ENCODE peak calls at places on chromosomes 5 and 9, in seven cellular contexts. M is activated T-cell treated with anti-CD3 and anti-CD28 coated beads for 1 hour, O is heart right ventricle, B is upper lobe of right lung, H is GM12892, K is A549, X is MG63. E is an unnamed sample.

GRCh38 chr9:22454021-22454420 is 7.4 kb downstream of the DMRTA1 start:
- DNase-seq in M (no peak), O (no peak), B (no peak), H (no peak), K (no peak), X (no peak), E (no peak)

GRCh38 chr5:145903862-145904261 is 31.0 kb upstream of the GRXCR2 start:
- DNase-seq in M (no peak), O (no peak), B (no peak), H (no peak), K (no peak), X (no peak), E (no peak)

GRCh38 chr5:169085656-169086055 is 215.3 kb downstream of the SLIT3 start:
- DNase-seq in M (no peak), O (no peak), B (no peak), H (no peak), K (no peak), X (no peak), E (no peak)

GRCh38 chr9:134286513-134287245 is 39.6 kb upstream of the RXRA start:
- DNase-seq in M (no peak), O (peak), B (no peak), H (no peak), K (no peak), X (no peak), E (no peak)

GRCh38 chr5:176676361-176676824 is 29.1 kb downstream of the TSPAN17 start:
- DNase-seq in M (no peak), O (peak), B (no peak), H (no peak), K (peak), X (peak), E (no peak)

GRCh38 chr5:81747030-81747429 is 3.9 kb downstream of the SSBP2 start:
- DNase-seq in M (no peak), O (no peak), B (no peak), H (no peak), K (no peak), X (no peak), E (no peak)

GRCh38 chr5:116229131-116229530 is 144.3 kb downstream of the COMMD10 start:
- DNase-seq in M (no peak), O (no peak), B (no peak), H (no peak), K (no peak), X (no peak), E (no peak)

GRCh38 chr9:98654247-98654646 is 54.5 kb downstream of the GABBR2 start:
- DNase-seq in M (no peak), O (no peak), B (no peak), H (no peak), K (no peak), X (peak), E (no peak)

GRCh38 chr9:116101516-116101915 is 52.1 kb upstream of the PAPPA start:
- DNase-seq in M (no peak), O (no peak), B (no peak), H (no peak), K (peak), X (no peak), E (no peak)

GRCh38 chr5:132770476-132771159 is 6.4 kb downstream of the SEPTIN8 start:
- DNase-seq in M (no peak), O (no peak), B (no peak), H (no peak), K (no peak), X (no peak), E (no peak)

GRCh38 chr5:79075646-79076426 is 6.3 kb downstream of the BHMT2 start:
- DNase-seq in M (no peak), O (peak), B (no peak), H (no peak), K (no peak), X (no peak), E (no peak)

GRCh38 chr5:119070578-119070827 is 384 bp upstream of the DMXL1 start:
- DNase-seq in M (no peak), O (no peak), B (peak), H (peak), K (no peak), X (no peak), E (no peak)

GRCh38 chr9:134316444-134317160 is 9.7 kb upstream of the RXRA start:
- DNase-seq in M (no peak), O (peak), B (peak), H (no peak), K (no peak), X (peak), E (no peak)

GRCh38 chr5:74232281-74232680 is 408.2 kb downstream of the ENC1 start:
- DNase-seq in M (no peak), O (no peak), B (no peak), H (no peak), K (no peak), X (peak), E (no peak)

GRCh38 chr5:102561894-102562760 is 63.3 kb upstream of the SLCO6A1 start:
- DNase-seq in M (no peak), O (peak), B (peak), H (no peak), K (peak), X (peak), E (no peak)

GRCh38 chr9:136673970-136674785 is 11.5 kb downstream of the EGFL7 start:
- DNase-seq in M (no peak), O (no peak), B (no peak), H (no peak), K (no peak), X (no peak), E (no peak)

GRCh38 chr5:1113805-1114586 is 2.1 kb upstream of the SLC12A7 start:
- DNase-seq in M (no peak), O (no peak), B (no peak), H (no peak), K (no peak), X (no peak), E (no peak)

GRCh38 chr5:103804714-103805113 is 242.1 kb upstream of the NUDT12 start:
- DNase-seq in M (no peak), O (no peak), B (no peak), H (no peak), K (no peak), X (no peak), E (no peak)

GRCh38 chr5:39658861-39659260 is 234.1 kb upstream of the DAB2 start:
- DNase-seq in M (no peak), O (no peak), B (no peak), H (no peak), K (no peak), X (no peak), E (no peak)

GRCh38 chr9:112774006-112774996 is 23.7 kb downstream of the SNX30 start:
- DNase-seq in M (no peak), O (no peak), B (no peak), H (no peak), K (no peak), X (no peak), E (no peak)

GRCh38 chr5:101977729-101978345 is 318.2 kb downstream of the SLCO4C1 start:
- DNase-seq in M (no peak), O (no peak), B (no peak), H (peak), K (peak), X (no peak), E (no peak)

GRCh38 chr9:96158909-96159575 is 142.9 kb downstream of the HSD17B3 start:
- DNase-seq in M (no peak), O (no peak), B (no peak), H (no peak), K (no peak), X (no peak), E (no peak)

GRCh38 chr5:100722657-100723056 is 180.4 kb downstream of the ST8SIA4 start:
- DNase-seq in M (no peak), O (no peak), B (no peak), H (no peak), K (no peak), X (no peak), E (no peak)

GRCh38 chr9:20732118-20732517 is 48.1 kb downstream of the FOCAD start:
- DNase-seq in M (no peak), O (no peak), B (no peak), H (no peak), K (peak), X (no peak), E (no peak)

GRCh38 chr5:161889971-161890370 is 42.1 kb downstream of the GABRA1 start:
- DNase-seq in M (no peak), O (no peak), B (no peak), H (no peak), K (no peak), X (no peak), E (no peak)

GRCh38 chr5:133499896-133500295 is 112.4 kb downstream of the FSTL4 start:
- DNase-seq in M (no peak), O (no peak), B (no peak), H (no peak), K (no peak), X (no peak), E (no peak)

GRCh38 chr5:92653730-92654461 is 927.1 kb downstream of the NR2F1-AS1 start:
- DNase-seq in M (no peak), O (no peak), B (no peak), H (no peak), K (no peak), X (no peak), E (no peak)

GRCh38 chr9:77834898-77835505 is 186.9 kb upstream of the GNA14 start:
- DNase-seq in M (no peak), O (no peak), B (no peak), H (no peak), K (no peak), X (no peak), E (no peak)

GRCh38 chr5:142171270-142171669 is 62.7 kb downstream of the NDFIP1 start:
- DNase-seq in M (no peak), O (no peak), B (no peak), H (no peak), K (no peak), X (no peak), E (no peak)

GRCh38 chr5:1495525-1495897 is 28.2 kb downstream of the LPCAT1 start:
- DNase-seq in M (no peak), O (no peak), B (no peak), H (no peak), K (no peak), X (no peak), E (no peak)

GRCh38 chr9:91427873-91428272 is 4.2 kb upstream of the NFIL3 start:
- DNase-seq in M (no peak), O (no peak), B (no peak), H (no peak), K (peak), X (peak), E (no peak)

GRCh38 chr5:7876867-7877266 is 7.9 kb downstream of the MTRR start:
- DNase-seq in M (no peak), O (no peak), B (no peak), H (no peak), K (no peak), X (no peak), E (no peak)

GRCh38 chr9:134356496-134357470 is 30.5 kb downstream of the RXRA start:
- DNase-seq in M (no peak), O (no peak), B (peak), H (no peak), K (no peak), X (no peak), E (peak)

GRCh38 chr9:33524431-33524947 is 438 bp downstream of the ANKRD18B start:
- DNase-seq in M (no peak), O (no peak), B (no peak), H (no peak), K (peak), X (no peak), E (no peak)

GRCh38 chr5:124995451-124995850 is 249.0 kb upstream of the ZNF608 start:
- DNase-seq in M (no peak), O (no peak), B (no peak), H (no peak), K (peak), X (no peak), E (no peak)